ENCODE peak calls at places on chromosomes 12 and 14, in six cellular contexts. P is SHP77, H is NCI-H1092 treated with DMSO at 0.1 percent for 48 hours, J is right lobe of liver, G is H4, M is iris pigment epithelial cell. Q is an unnamed sample.
A peak's percentile ranks its signal among the peaks of the same experiment; 100 is the strongest.

GRCh38 chr14:32510815-32511214 is 181.7 kb downstream of the AKAP6 start:
- DNase-seq in P (no peak), H (no peak), J (no peak), G (no peak), M (no peak), Q (no peak)

GRCh38 chr12:92509156-92509758 is 193.5 kb upstream of the PLEKHG7 start:
- DNase-seq in P (no peak), H (no peak), J (no peak), G (no peak), M (no peak), Q (no peak)

GRCh38 chr12:121167232-121167820 is 34.6 kb downstream of the P2RX7 start:
- DNase-seq in P (no peak), H (no peak), J (no peak), G (no peak), M (peak; percentile 58), Q (peak; percentile 26)

GRCh38 chr14:33767721-33768457 is 183.0 kb downstream of the EGLN3 start:
- DNase-seq in P (no peak), H (no peak), J (no peak), G (no peak), M (peak; percentile 67), Q (peak; percentile 40)

GRCh38 chr14:89540009-89540829 is 123.2 kb upstream of the FOXN3 start:
- DNase-seq in P (no peak), H (no peak), J (no peak), G (peak; percentile 96), M (peak; percentile 90), Q (no peak)

GRCh38 chr14:95500772-95501401 is 15.6 kb downstream of the SYNE3 start:
- DNase-seq in P (no peak), H (no peak), J (no peak), G (peak; percentile 60), M (peak; percentile 88), Q (peak; percentile 89)

GRCh38 chr12:121263206-121263605 is 33.3 kb downstream of the CAMKK2 start:
- DNase-seq in P (no peak), H (no peak), J (no peak), G (no peak), M (no peak), Q (no peak)

GRCh38 chr14:23863836-23864235 is 89.7 kb upstream of the DHRS4 start:
- DNase-seq in P (no peak), H (no peak), J (no peak), G (no peak), M (no peak), Q (no peak)

GRCh38 chr14:88198441-88198840 is 124.6 kb downstream of the KCNK10 start:
- DNase-seq in P (no peak), H (peak; percentile 72), J (no peak), G (no peak), M (no peak), Q (no peak)

GRCh38 chr14:31746326-31746725 is 185.1 kb downstream of the NUBPL start:
- DNase-seq in P (no peak), H (no peak), J (no peak), G (no peak), M (no peak), Q (no peak)

GRCh38 chr14:22390824-22391461 is 198.1 kb downstream of the DAD1 start:
- DNase-seq in P (no peak), H (no peak), J (no peak), G (no peak), M (no peak), Q (no peak)

GRCh38 chr12:54300732-54301427 is at the start of gene NFE2:
- DNase-seq in P (peak; percentile 14), H (peak; percentile 45), J (peak; percentile 66), G (peak; percentile 69), M (peak; percentile 77), Q (peak; percentile 74)

GRCh38 chr12:104372048-104372720 is 68.6 kb downstream of the EID3 start:
- DNase-seq in P (no peak), H (no peak), J (no peak), G (no peak), M (no peak), Q (no peak)

GRCh38 chr12:913919-914718 is 35.4 kb downstream of the RAD52 start:
- DNase-seq in P (no peak), H (no peak), J (no peak), G (peak; percentile 23), M (peak; percentile 82), Q (peak; percentile 56)

GRCh38 chr14:89418976-89419375 is 1.9 kb upstream of the FOXN3 start:
- DNase-seq in P (no peak), H (no peak), J (no peak), G (no peak), M (no peak), Q (no peak)

GRCh38 chr14:33686218-33686617 is 264.7 kb downstream of the EGLN3 start:
- DNase-seq in P (no peak), H (no peak), J (no peak), G (no peak), M (peak; percentile 74), Q (peak; percentile 62)

GRCh38 chr12:232731-233614 is 19.0 kb upstream of the SLC6A12 start:
- DNase-seq in P (no peak), H (peak; percentile 73), J (no peak), G (no peak), M (no peak), Q (no peak)

GRCh38 chr12:46459881-46460545 is 87.4 kb upstream of the SLC38A2 start:
- DNase-seq in P (no peak), H (no peak), J (no peak), G (no peak), M (no peak), Q (no peak)

GRCh38 chr12:96047621-96048211 is 12.3 kb upstream of the LTA4H start:
- DNase-seq in P (peak; percentile 22), H (peak; percentile 52), J (no peak), G (no peak), M (peak; percentile 70), Q (peak; percentile 55)

GRCh38 chr14:49940805-49941421 is 48.0 kb downstream of the ARF6 start:
- DNase-seq in P (no peak), H (no peak), J (no peak), G (no peak), M (peak; percentile 93), Q (peak; percentile 50)

GRCh38 chr14:44370727-44371126 is 136.4 kb downstream of the FSCB start:
- DNase-seq in P (no peak), H (no peak), J (no peak), G (no peak), M (no peak), Q (no peak)

GRCh38 chr14:19917955-19918518 is 2.4 kb upstream of the OR4K5 start:
- DNase-seq in P (no peak), H (no peak), J (no peak), G (peak; percentile 45), M (no peak), Q (no peak)

GRCh38 chr14:51527073-51527472 is 124.6 kb upstream of the FRMD6 start:
- DNase-seq in P (no peak), H (no peak), J (no peak), G (no peak), M (peak; percentile 79), Q (peak; percentile 32)

GRCh38 chr14:76056128-76056527 is 70.6 kb downstream of the IFT43 start:
- DNase-seq in P (no peak), H (no peak), J (no peak), G (peak; percentile 12), M (peak; percentile 26), Q (peak; percentile 14)

GRCh38 chr14:90567191-90567590 is 170.4 kb downstream of the CALM1 start:
- DNase-seq in P (no peak), H (no peak), J (no peak), G (no peak), M (no peak), Q (no peak)

GRCh38 chr12:108779998-108780688 is 48.8 kb upstream of the CORO1C start:
- DNase-seq in P (no peak), H (no peak), J (no peak), G (no peak), M (peak; percentile 54), Q (peak; percentile 20)

GRCh38 chr12:124397399-124397679 is 102.4 kb downstream of the RFLNA start:
- DNase-seq in P (no peak), H (no peak), J (no peak), G (no peak), M (no peak), Q (no peak)

GRCh38 chr12:52023182-52023975 is 16.6 kb downstream of the TAMALIN start:
- DNase-seq in P (peak; percentile 71), H (peak; percentile 55), J (peak; percentile 92), G (peak; percentile 69), M (peak; percentile 52), Q (peak; percentile 90)

GRCh38 chr12:121162384-121162783 is 29.7 kb downstream of the P2RX7 start:
- DNase-seq in P (no peak), H (no peak), J (no peak), G (no peak), M (no peak), Q (no peak)

GRCh38 chr12:32535260-32535999 is 136.1 kb downstream of the FGD4 start:
- DNase-seq in P (peak; percentile 81), H (peak; percentile 86), J (peak; percentile 86), G (peak; percentile 76), M (peak; percentile 78), Q (peak; percentile 46)

GRCh38 chr12:89775336-89776005 is 66.8 kb upstream of the ATP2B1 start:
- DNase-seq in P (no peak), H (no peak), J (no peak), G (no peak), M (no peak), Q (peak; percentile 17)

GRCh38 chr12:108826115-108826806 is 31.1 kb downstream of the SSH1 start:
- DNase-seq in P (no peak), H (no peak), J (peak; percentile 67), G (peak; percentile 87), M (peak; percentile 98), Q (peak; percentile 93)

GRCh38 chr14:67493092-67493717 is 4.7 kb upstream of the TMEM229B start:
- DNase-seq in P (no peak), H (no peak), J (no peak), G (no peak), M (no peak), Q (no peak)

Q was measured in AG08395.